ENCODE peak calls at places on chromosomes 5 and 9, in ten cellular contexts. Y is T-helper 2 cell; Q is heart left ventricle; C is H4; D is uterus; F is CD4-positive, alpha-beta memory T cell; I is left kidney; O is KG1; R is hypothalamus; T is pancreas. M is an unnamed sample.

GRCh38 chr5:172274951-172275753 is 8.4 kb downstream of the UBTD2 start:
- DNase-seq in C (no peak), Y (peak), T (no peak), I (no peak), Q (no peak), F (peak), O (no peak), R (no peak), D (no peak), M (no peak)

GRCh38 chr5:150113047-150113744 is 26.8 kb upstream of the CSF1R start:
- DNase-seq in C (no peak), Y (no peak), T (peak), R (no peak), I (no peak), F (no peak), O (no peak), Q (no peak), D (peak), M (no peak)

GRCh38 chr5:141496038-141496437 is 7.2 kb downstream of the PCDHGC5 start:
- DNase-seq in O (no peak), Y (no peak), R (no peak), D (no peak), T (no peak), F (no peak), Q (no peak), I (peak), C (no peak), M (no peak)

GRCh38 chr5:98639258-98639657 is 134.2 kb upstream of the RGMB start:
- DNase-seq in T (no peak), R (no peak), O (no peak), Q (no peak), F (no peak), D (no peak), I (no peak), Y (no peak), C (no peak), M (no peak)

GRCh38 chr9:4146293-4146692 is 153.6 kb downstream of the GLIS3 start:
- DNase-seq in Q (no peak), F (no peak), O (no peak), Y (no peak), D (no peak), T (no peak), R (no peak), I (no peak), C (no peak), M (no peak)

GRCh38 chr5:160108124-160108523 is 11.1 kb downstream of the PWWP2A start:
- DNase-seq in T (no peak), Y (no peak), I (no peak), R (peak), O (no peak), D (no peak), F (no peak), Q (no peak), C (no peak), M (no peak)

GRCh38 chr9:127418037-127418471 is 6.1 kb upstream of the ZNF79 start:
- DNase-seq in Y (peak), D (no peak), Q (no peak), C (no peak), O (no peak), I (peak), F (peak), R (no peak), T (no peak), M (no peak)

GRCh38 chr5:95961617-95962474 is at the start of gene ELL2:
- DNase-seq in F (peak), O (peak), C (peak), D (peak), Q (peak), Y (peak), T (peak), I (peak), R (peak), M (peak)

GRCh38 chr5:135273212-135273611 is 125.8 kb downstream of the MACROH2A1 start:
- DNase-seq in I (no peak), T (no peak), Q (no peak), D (no peak), R (no peak), O (no peak), C (no peak), Y (no peak), F (no peak), M (no peak)

GRCh38 chr5:144273232-144274027 is 102.8 kb downstream of the KCTD16 start:
- DNase-seq in O (no peak), I (no peak), R (no peak), Y (no peak), F (no peak), T (no peak), C (no peak), Q (no peak), D (no peak), M (no peak)

GRCh38 chr5:58405175-58405574 is 54.7 kb downstream of the PLK2 start:
- DNase-seq in Q (no peak), R (no peak), Y (no peak), F (no peak), O (no peak), C (no peak), I (no peak), T (no peak), D (no peak), M (no peak)

GRCh38 chr9:94922691-94923107 is 196.2 kb downstream of the AOPEP start:
- DNase-seq in I (no peak), T (no peak), C (peak), R (no peak), O (no peak), F (no peak), Q (no peak), D (peak), Y (no peak), M (no peak)

GRCh38 chr9:117555964-117556629 is 141.2 kb upstream of the ASTN2 start:
- DNase-seq in C (peak), D (no peak), I (peak), F (no peak), Q (peak), R (peak), O (no peak), Y (no peak), T (peak), M (peak)

GRCh38 chr9:14245901-14246525 is 67.9 kb downstream of the NFIB start:
- DNase-seq in I (no peak), R (no peak), F (no peak), T (no peak), C (peak), Y (no peak), O (no peak), Q (no peak), D (no peak), M (no peak)

GRCh38 chr9:79955300-79955699 is 383.5 kb downstream of the TLE4 start:
- DNase-seq in O (no peak), T (no peak), Q (no peak), Y (no peak), I (no peak), C (peak), R (no peak), D (no peak), F (peak), M (no peak)

GRCh38 chr9:107483666-107484065 is 5.9 kb downstream of the KLF4 start:
- DNase-seq in Y (no peak), D (no peak), Q (no peak), T (no peak), R (no peak), I (no peak), O (no peak), C (no peak), F (no peak), M (no peak)

GRCh38 chr9:132543251-132543650 is 39.2 kb upstream of the BARHL1 start:
- DNase-seq in Q (no peak), Y (no peak), D (no peak), R (no peak), T (no peak), I (no peak), O (no peak), C (no peak), F (no peak), M (no peak)

GRCh38 chr5:147911427-147911826 is 5.1 kb upstream of the C5orf46 start:
- DNase-seq in F (no peak), O (no peak), D (no peak), Q (peak), R (no peak), T (peak), C (no peak), Y (no peak), I (no peak), M (peak)

GRCh38 chr5:126972062-126972895 is 58.1 kb downstream of the MARCHF3 start:
- DNase-seq in D (no peak), I (no peak), Q (no peak), C (no peak), F (peak), Y (no peak), R (no peak), T (no peak), O (peak), M (no peak)

GRCh38 chr5:176818391-176819098 is 8.2 kb downstream of the UNC5A start:
- DNase-seq in C (no peak), Q (no peak), F (peak), T (no peak), I (peak), D (no peak), R (no peak), O (no peak), Y (peak), M (no peak)

GRCh38 chr9:126853667-126854066 is 6.8 kb upstream of the ZBTB34 start:
- DNase-seq in I (no peak), R (no peak), F (no peak), T (no peak), D (no peak), Q (no peak), C (no peak), O (no peak), Y (no peak), M (no peak)

GRCh38 chr9:83041771-83042170 is 21.2 kb downstream of the RASEF start:
- DNase-seq in O (no peak), Q (no peak), F (no peak), C (peak), R (no peak), I (no peak), T (no peak), D (no peak), Y (no peak), M (no peak)

GRCh38 chr9:136045595-136046554 is 49.2 kb downstream of the NACC2 start:
- DNase-seq in F (no peak), R (no peak), C (no peak), Y (no peak), T (no peak), O (no peak), I (no peak), D (no peak), Q (no peak), M (no peak)

GRCh38 chr9:404229-404628 is 189.6 kb downstream of the DOCK8 start:
- DNase-seq in C (no peak), D (no peak), T (no peak), Y (no peak), R (no peak), O (no peak), F (no peak), Q (no peak), I (peak), M (no peak)

GRCh38 chr5:124665035-124665434 is 81.4 kb downstream of the ZNF608 start:
- DNase-seq in Y (no peak), Q (no peak), D (no peak), C (peak), F (no peak), R (no peak), I (peak), T (no peak), O (no peak), M (no peak)

GRCh38 chr9:76153902-76154629 is 240.2 kb downstream of the RFK start:
- DNase-seq in T (no peak), O (no peak), Q (no peak), R (no peak), Y (no peak), I (peak), C (no peak), F (no peak), D (no peak), M (no peak)

GRCh38 chr5:114184006-114184405 is 177.9 kb upstream of the KCNN2 start:
- DNase-seq in R (no peak), D (no peak), I (no peak), Y (no peak), T (no peak), F (no peak), O (no peak), Q (no peak), C (no peak), M (no peak)